ENCODE peak calls at places on chromosomes 2 and 18, in four cellular contexts. F is OCI-LY7, R is IMR-90, W is PC-3. M is an unnamed sample.

GRCh38 chr2:51424418-51424817 is 392.5 kb upstream of the NRXN1 start:
- DNase-seq in F (no peak), W (peak; percentile 32), R (no peak), M (no peak)

GRCh38 chr2:190547914-190548313 is 13.4 kb upstream of the NEMP2 start:
- DNase-seq in R (no peak), F (no peak), W (no peak), M (no peak)

GRCh38 chr2:120552800-120553471 is 182.7 kb upstream of the GLI2 start:
- DNase-seq in F (peak; percentile 2), R (peak; percentile 23), W (peak; percentile 98), M (no peak)

GRCh38 chr2:27322301-27322765 is 564 bp downstream of the MPV17 start:
- DNase-seq in W (peak; percentile 4), F (peak; percentile 48), R (peak; percentile 8), M (no peak)

GRCh38 chr2:65026640-65027464 is 29.4 kb upstream of the CEP68 start:
- DNase-seq in F (peak; percentile 75), R (no peak), W (no peak), M (no peak)

GRCh38 chr2:205283721-205284270 is 398.5 kb upstream of the NRP2 start:
- DNase-seq in W (no peak), R (no peak), F (no peak), M (no peak)

GRCh38 chr18:68428026-68428425 is 286.9 kb downstream of the TMX3 start:
- DNase-seq in W (peak; percentile 84), F (no peak), R (peak; percentile 93), M (peak; percentile 67)

GRCh38 chr18:76503595-76503994 is 8.6 kb upstream of the ZNF516 start:
- DNase-seq in W (no peak), F (no peak), R (no peak), M (no peak)

GRCh38 chr2:169732583-169733358 is 861 bp upstream of the KLHL23 start:
- DNase-seq in R (no peak), W (no peak), F (no peak), M (no peak)

GRCh38 chr18:39558658-39559057 is 1993.1 kb upstream of the CELF4 start:
- DNase-seq in W (peak; percentile 1), F (no peak), R (peak; percentile 4), M (no peak)

GRCh38 chr18:37529863-37530262 is 35.7 kb downstream of the CELF4 start:
- DNase-seq in F (peak; percentile 66), R (no peak), W (no peak), M (no peak)

GRCh38 chr2:196801986-196802385 is 2.5 kb upstream of the GTF3C3 start:
- DNase-seq in F (no peak), W (peak; percentile 28), R (no peak), M (no peak)

GRCh38 chr2:230541934-230542380 is 126.0 kb downstream of the SP100 start:
- DNase-seq in F (no peak), R (peak; percentile 7), W (peak; percentile 55), M (no peak)
- H3K4me3 ChIP-seq in F (no peak overlapping the region), R (no peak overlapping the region), W (no peak overlapping the region), M (no peak overlapping the region)

DNA sequence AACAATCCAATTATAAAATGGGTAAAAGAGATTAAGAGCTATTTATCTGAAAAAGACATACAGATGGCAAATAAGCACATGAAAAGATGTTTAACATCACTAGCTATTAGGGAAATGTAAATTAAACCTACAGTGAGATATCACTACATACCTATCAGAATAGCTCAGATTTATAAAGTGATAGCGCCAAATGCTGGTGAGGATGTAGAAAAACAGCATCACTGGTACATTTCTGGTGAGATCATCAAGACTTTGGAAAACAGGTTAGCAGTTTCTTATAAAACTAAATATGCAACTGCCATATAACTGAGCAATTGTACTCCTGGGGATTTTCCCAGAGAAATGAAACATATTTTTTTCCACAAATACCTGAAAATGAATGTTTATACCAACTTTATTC is 100.4 kb downstream of the ACOXL start:
- DNase-seq in R (no peak), W (peak; percentile 14), F (peak; percentile 33), M (no peak)
- TF ChIP-seq CTCF in R (no peak), W (peak; percentile 38), F (peak; percentile 76), M (no peak)

DNA sequence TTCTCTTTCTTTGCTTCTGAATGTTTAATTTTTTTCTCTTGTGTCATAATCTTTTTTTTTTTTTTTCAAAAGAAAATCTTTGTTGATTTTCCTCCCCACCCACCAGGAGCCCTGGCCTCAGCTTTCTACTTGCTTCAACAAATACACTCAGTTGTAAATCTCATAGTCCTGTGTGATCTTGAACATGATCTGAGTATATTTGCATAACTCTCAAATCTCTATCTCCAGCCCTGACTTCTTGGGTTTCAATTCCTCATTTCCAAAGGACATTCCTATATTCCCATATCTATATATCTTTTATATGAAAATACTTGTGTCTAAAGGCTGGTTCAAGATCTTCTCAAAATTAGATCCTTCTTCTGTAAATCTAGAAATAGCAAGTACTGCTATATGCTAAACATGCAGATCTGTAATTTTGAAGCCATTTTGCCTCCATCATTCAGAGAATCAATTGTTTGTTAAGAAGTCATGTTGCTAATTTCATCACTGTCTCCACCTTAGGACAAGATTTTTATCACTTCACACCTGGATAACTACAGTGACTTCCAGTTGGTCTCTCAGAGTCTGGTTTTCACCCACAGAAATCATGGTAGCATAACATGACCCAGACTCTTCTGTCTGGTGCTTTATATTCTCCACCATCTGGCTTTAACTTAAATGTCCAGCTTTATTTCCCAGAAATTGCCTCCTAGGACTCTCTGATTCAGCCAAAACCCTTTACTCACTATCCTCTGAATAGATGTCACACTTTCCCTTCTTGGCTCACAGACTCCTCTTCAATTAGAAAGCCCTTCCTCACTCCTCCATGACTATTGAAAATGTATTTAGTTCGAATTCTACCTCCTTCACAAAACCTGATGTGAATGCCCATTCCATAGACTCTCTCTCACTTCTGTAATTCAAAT is 98.1 kb downstream of the ZEB2 start:
- DNase-seq in F (no peak), W (no peak), R (no peak), M (no peak)
- H3K36me3 ChIP-seq in F (no peaks in the 10 kb centered on the region), W (no peaks in the 10 kb centered on the region), R (peaks cover 16% of the 10 kb centered on the region), M (peaks cover 3% of the 10 kb centered on the region)

DNA sequence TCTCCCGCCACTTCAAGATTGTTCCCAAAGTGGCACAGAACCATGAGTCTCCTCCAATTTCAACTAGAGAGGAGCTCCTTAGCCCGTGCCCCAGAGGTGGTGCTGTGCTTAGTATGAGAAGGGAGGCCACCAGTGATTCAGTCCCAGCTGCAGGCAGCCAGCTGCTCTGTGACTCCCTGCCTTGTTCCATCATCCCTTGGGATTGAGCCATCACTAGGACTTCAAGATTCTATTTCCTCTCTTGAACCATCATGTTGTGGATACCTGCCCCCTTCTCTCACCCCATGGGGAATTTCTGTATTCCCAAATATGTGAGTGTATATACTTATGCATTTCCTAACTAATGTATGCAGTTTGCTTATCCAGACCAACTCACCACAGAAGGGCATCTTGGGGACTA is 111.1 kb upstream of the MAP3K20 start:
- DNase-seq in W (no peak), F (no peak), R (peak; percentile 86), M (no peak)
- H3K4me3 ChIP-seq in W (no peak overlapping the region), F (no peak overlapping the region), R (no peak overlapping the region), M (no peak overlapping the region)

GRCh38 chr2:106581755-106582430 is 94.7 kb downstream of the CD8B2 start:
- DNase-seq in W (peak; percentile 46), F (peak; percentile 34), R (peak; percentile 49), M (no peak)
- TF ChIP-seq CTCF in W (no peak), F (no peak), R (peak; percentile 38), M (peak; percentile 62)

DNA sequence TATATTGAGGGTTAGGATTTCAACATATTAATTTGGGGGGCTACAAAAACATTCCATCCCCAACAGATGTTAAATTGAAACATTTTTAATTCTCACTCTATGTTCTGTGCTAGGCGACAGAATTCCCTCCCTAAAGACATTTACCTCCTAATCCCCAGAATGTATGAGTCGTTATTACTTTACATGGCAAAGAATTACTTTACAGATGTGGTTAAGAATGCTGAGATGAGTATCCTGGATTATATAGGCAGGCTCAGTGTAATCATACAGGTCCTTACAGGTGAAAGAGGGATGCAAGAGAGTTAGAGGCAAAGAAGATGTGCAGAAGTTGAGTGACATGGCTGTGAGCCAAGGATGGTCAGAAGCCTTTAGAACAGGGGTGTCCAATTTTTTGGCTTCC is 974.1 kb upstream of the ACVR2A start:
- DNase-seq in F (no peak), R (no peak), W (peak; percentile 44), M (no peak)
- H3K36me3 ChIP-seq in F (no peaks in the 10 kb centered on the region), R (no peaks in the 10 kb centered on the region), W (no peaks in the 10 kb centered on the region), M (no peaks in the 10 kb centered on the region)